ENCODE peak calls at places on chromosomes 16 and 17, in eight cellular contexts. One of them, this sample, is unnamed.

GRCh38 chr17:80794281-80795089 is 197.2 kb upstream of the CHMP6 start:
- DNase-seq in RWPE1: no peak
- DNase-seq in endothelial cell: no peak
- DNase-seq in progenitor cell of endocrine pancreas: no peak
- DNase-seq in HFF-Myc: no peak
- DNase-seq in heart right ventricle: no peak
- DNase-seq in CD4-positive, alpha-beta T cell: no peak
- DNase-seq in foreskin fibroblast: no peak
- DNase-seq in this sample: no peak

GRCh38 chr17:62724398-62725146 is 83.5 kb downstream of the MARCHF10 start:
- DNase-seq in endothelial cell: no peak
- DNase-seq in RWPE1: peak; percentile 81
- DNase-seq in foreskin fibroblast: peak; percentile 38
- DNase-seq in HFF-Myc: no peak
- DNase-seq in progenitor cell of endocrine pancreas: no peak
- DNase-seq in CD4-positive, alpha-beta T cell: peak; percentile 48
- DNase-seq in heart right ventricle: no peak
- DNase-seq in this sample: no peak

GRCh38 chr16:67425046-67425445 is 5.9 kb upstream of the HSD11B2 start:
- DNase-seq in endothelial cell: no peak
- DNase-seq in CD4-positive, alpha-beta T cell: no peak
- DNase-seq in RWPE1: no peak
- DNase-seq in heart right ventricle: no peak
- DNase-seq in foreskin fibroblast: no peak
- DNase-seq in HFF-Myc: no peak
- DNase-seq in progenitor cell of endocrine pancreas: no peak
- DNase-seq in this sample: no peak

GRCh38 chr17:32722733-32723132 is 154.2 kb downstream of the MYO1D start:
- DNase-seq in foreskin fibroblast: no peak
- DNase-seq in endothelial cell: no peak
- DNase-seq in HFF-Myc: no peak
- DNase-seq in CD4-positive, alpha-beta T cell: no peak
- DNase-seq in progenitor cell of endocrine pancreas: no peak
- DNase-seq in heart right ventricle: no peak
- DNase-seq in RWPE1: no peak
- DNase-seq in this sample: no peak

GRCh38 chr16:58198022-58198683 is at the start of gene CSNK2A2:
- DNase-seq in endothelial cell: peak; percentile 74
- DNase-seq in heart right ventricle: peak; percentile 77
- DNase-seq in HFF-Myc: peak; percentile 6
- DNase-seq in RWPE1: peak; percentile 84
- DNase-seq in progenitor cell of endocrine pancreas: peak; percentile 61
- DNase-seq in CD4-positive, alpha-beta T cell: peak; percentile 48
- DNase-seq in foreskin fibroblast: peak; percentile 87
- DNase-seq in this sample: peak; percentile 56

GRCh38 chr17:42288985-42289862 is 926 bp downstream of the STAT5A start:
- DNase-seq in progenitor cell of endocrine pancreas: no peak
- DNase-seq in HFF-Myc: no peak
- DNase-seq in foreskin fibroblast: no peak
- DNase-seq in CD4-positive, alpha-beta T cell: no peak
- DNase-seq in heart right ventricle: peak; percentile 43
- DNase-seq in endothelial cell: no peak
- DNase-seq in RWPE1: no peak
- DNase-seq in this sample: no peak

GRCh38 chr17:81904600-81905423 is 2.8 kb downstream of the NPB start:
- DNase-seq in endothelial cell: no peak
- DNase-seq in progenitor cell of endocrine pancreas: peak; percentile 10
- DNase-seq in foreskin fibroblast: no peak
- DNase-seq in HFF-Myc: no peak
- DNase-seq in heart right ventricle: no peak
- DNase-seq in CD4-positive, alpha-beta T cell: no peak
- DNase-seq in RWPE1: no peak
- DNase-seq in this sample: no peak

GRCh38 chr16:85486256-85486915 is 126.7 kb upstream of the GSE1 start:
- DNase-seq in RWPE1: no peak
- DNase-seq in endothelial cell: no peak
- DNase-seq in heart right ventricle: no peak
- DNase-seq in CD4-positive, alpha-beta T cell: no peak
- DNase-seq in HFF-Myc: no peak
- DNase-seq in progenitor cell of endocrine pancreas: no peak
- DNase-seq in foreskin fibroblast: no peak
- DNase-seq in this sample: no peak

GRCh38 chr17:37368577-37368976 is 7.2 kb upstream of the C17orf78 start:
- DNase-seq in progenitor cell of endocrine pancreas: no peak
- DNase-seq in endothelial cell: no peak
- DNase-seq in foreskin fibroblast: peak; percentile 76
- DNase-seq in HFF-Myc: no peak
- DNase-seq in heart right ventricle: no peak
- DNase-seq in RWPE1: no peak
- DNase-seq in CD4-positive, alpha-beta T cell: no peak
- DNase-seq in this sample: no peak

GRCh38 chr16:17476414-17477259 is 5.9 kb upstream of the XYLT1 start:
- DNase-seq in heart right ventricle: no peak
- DNase-seq in foreskin fibroblast: peak; percentile 81
- DNase-seq in endothelial cell: peak; percentile 62
- DNase-seq in progenitor cell of endocrine pancreas: peak; percentile 34
- DNase-seq in CD4-positive, alpha-beta T cell: peak; percentile 33
- DNase-seq in HFF-Myc: peak; percentile 47
- DNase-seq in RWPE1: peak; percentile 77
- DNase-seq in this sample: no peak

DNA sequence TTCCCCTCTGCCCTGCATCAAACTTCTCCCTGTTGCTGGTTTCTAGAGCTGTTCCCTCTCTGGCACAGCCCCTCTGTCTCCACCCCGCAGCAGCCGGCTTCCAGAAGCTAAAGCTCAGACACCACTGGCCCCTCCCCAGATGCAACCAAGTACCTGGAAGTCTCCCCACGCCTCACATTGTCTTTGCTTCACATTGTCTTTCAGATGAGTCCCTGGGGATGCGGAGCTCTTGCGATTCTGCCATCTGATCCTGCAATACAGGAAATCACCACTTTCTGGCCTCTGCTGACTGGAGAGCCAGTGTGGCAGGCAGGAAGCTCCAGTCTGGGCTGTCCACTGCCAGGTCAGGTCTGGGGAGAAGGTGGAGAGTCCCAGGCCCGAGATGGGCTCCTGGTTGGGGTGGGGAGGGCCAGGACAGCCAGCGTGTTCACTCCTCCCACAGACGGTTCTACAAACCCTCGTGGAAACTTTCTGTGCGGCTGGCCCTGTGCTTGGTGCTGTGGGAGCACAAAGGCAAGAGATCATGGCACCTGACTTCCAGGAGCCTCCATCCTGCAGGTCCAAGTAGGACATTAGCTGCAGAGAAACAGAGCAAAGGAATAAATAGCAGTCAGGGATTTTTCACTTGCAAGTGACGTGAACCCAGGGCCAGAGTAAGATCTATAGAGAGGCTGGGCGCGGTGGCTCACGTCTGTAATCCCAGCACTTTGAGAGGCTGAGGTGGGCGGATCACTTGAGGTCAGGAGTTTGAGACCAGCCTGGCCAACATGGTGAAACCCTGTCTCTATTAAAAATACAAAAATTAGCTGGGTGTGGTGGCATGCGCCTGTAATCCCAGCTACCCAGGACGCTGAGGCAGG is 47.9 kb upstream of the MAP3K14 start:
- DNase-seq in CD4-positive, alpha-beta T cell: no peak
- DNase-seq in foreskin fibroblast: no peak
- DNase-seq in endothelial cell: peak; percentile 32
- DNase-seq in heart right ventricle: peak; percentile 18
- DNase-seq in RWPE1: no peak
- DNase-seq in progenitor cell of endocrine pancreas: no peak
- DNase-seq in HFF-Myc: no peak
- DNase-seq in this sample: no peak
- TF ChIP-seq CTCF in CD4-positive, alpha-beta T cell: no peak
- TF ChIP-seq CTCF in foreskin fibroblast: no peak
- TF ChIP-seq CTCF in endothelial cell: no peak
- TF ChIP-seq CTCF in heart right ventricle: no peak
- TF ChIP-seq CTCF in RWPE1: no peak
- TF ChIP-seq CTCF in progenitor cell of endocrine pancreas: no peak
- TF ChIP-seq CTCF in HFF-Myc: no peak
- TF ChIP-seq CTCF in this sample: no peak

GRCh38 chr17:17213775-17214174 is 7.6 kb upstream of the PLD6 start:
- DNase-seq in heart right ventricle: no peak
- DNase-seq in progenitor cell of endocrine pancreas: no peak
- DNase-seq in RWPE1: no peak
- DNase-seq in foreskin fibroblast: no peak
- DNase-seq in CD4-positive, alpha-beta T cell: no peak
- DNase-seq in HFF-Myc: no peak
- DNase-seq in endothelial cell: no peak
- DNase-seq in this sample: no peak

GRCh38 chr17:17215575-17215974 is 9.4 kb upstream of the PLD6 start:
- DNase-seq in CD4-positive, alpha-beta T cell: no peak
- DNase-seq in RWPE1: no peak
- DNase-seq in progenitor cell of endocrine pancreas: no peak
- DNase-seq in endothelial cell: no peak
- DNase-seq in heart right ventricle: no peak
- DNase-seq in HFF-Myc: no peak
- DNase-seq in foreskin fibroblast: no peak
- DNase-seq in this sample: no peak

GRCh38 chr17:17216236-17216635 is 10.1 kb upstream of the PLD6 start:
- DNase-seq in foreskin fibroblast: no peak
- DNase-seq in progenitor cell of endocrine pancreas: no peak
- DNase-seq in endothelial cell: no peak
- DNase-seq in RWPE1: no peak
- DNase-seq in heart right ventricle: no peak
- DNase-seq in HFF-Myc: no peak
- DNase-seq in CD4-positive, alpha-beta T cell: no peak
- DNase-seq in this sample: no peak

GRCh38 chr17:17214646-17215436 is 8.7 kb upstream of the PLD6 start:
- DNase-seq in HFF-Myc: no peak
- DNase-seq in progenitor cell of endocrine pancreas: no peak
- DNase-seq in RWPE1: no peak
- DNase-seq in CD4-positive, alpha-beta T cell: no peak
- DNase-seq in heart right ventricle: no peak
- DNase-seq in endothelial cell: no peak
- DNase-seq in foreskin fibroblast: no peak
- DNase-seq in this sample: no peak

DNA sequence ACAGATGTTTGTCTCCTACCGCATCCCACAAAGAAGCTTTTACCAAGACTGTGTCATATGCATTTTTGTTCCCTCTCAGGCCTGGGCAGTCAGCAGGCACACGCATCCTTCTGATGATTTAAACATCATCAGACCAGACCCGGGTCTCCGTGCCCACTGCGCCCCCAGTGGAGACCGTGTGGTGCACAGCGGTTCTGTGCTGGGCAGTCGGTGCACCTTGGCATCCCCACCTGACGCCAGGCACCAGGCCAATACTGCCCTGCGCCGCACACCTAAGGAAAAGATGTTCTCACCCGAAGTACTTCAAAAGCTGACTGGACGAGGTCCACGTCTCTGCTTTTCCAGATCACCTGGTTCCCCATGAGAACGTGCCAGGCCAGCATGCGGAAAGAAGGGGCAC is 10.6 kb upstream of the PLD6 start:
- DNase-seq in endothelial cell: no peak
- DNase-seq in heart right ventricle: no peak
- DNase-seq in progenitor cell of endocrine pancreas: no peak
- DNase-seq in foreskin fibroblast: no peak
- DNase-seq in RWPE1: no peak
- DNase-seq in CD4-positive, alpha-beta T cell: no peak
- DNase-seq in HFF-Myc: no peak
- DNase-seq in this sample: no peak
- TF ChIP-seq CTCF in endothelial cell: no peak
- TF ChIP-seq CTCF in heart right ventricle: no peak
- TF ChIP-seq CTCF in progenitor cell of endocrine pancreas: no peak
- TF ChIP-seq CTCF in foreskin fibroblast: no peak
- TF ChIP-seq CTCF in RWPE1: no peak
- TF ChIP-seq CTCF in CD4-positive, alpha-beta T cell: no peak
- TF ChIP-seq CTCF in HFF-Myc: no peak
- TF ChIP-seq CTCF in this sample: no peak

GRCh38 chr17:48023408-48024148 is 14.0 kb downstream of the COPZ2 start:
- DNase-seq in heart right ventricle: peak; percentile 84
- DNase-seq in CD4-positive, alpha-beta T cell: no peak
- DNase-seq in RWPE1: peak; percentile 79
- DNase-seq in endothelial cell: peak; percentile 62
- DNase-seq in HFF-Myc: no peak
- DNase-seq in foreskin fibroblast: peak; percentile 92
- DNase-seq in progenitor cell of endocrine pancreas: peak; percentile 63
- DNase-seq in this sample: peak; percentile 47
- TF ChIP-seq CTCF in heart right ventricle: peak; percentile 29
- TF ChIP-seq CTCF in CD4-positive, alpha-beta T cell: peak; percentile 36
- TF ChIP-seq CTCF in RWPE1: peak; percentile 74
- TF ChIP-seq CTCF in endothelial cell: no peak
- TF ChIP-seq CTCF in HFF-Myc: no peak
- TF ChIP-seq CTCF in foreskin fibroblast: peak; percentile 4
- TF ChIP-seq CTCF in progenitor cell of endocrine pancreas: peak; percentile 26
- TF ChIP-seq CTCF in this sample: peak; percentile 24

GRCh38 chr17:4357030-4357635 is 9.3 kb downstream of the UBE2G1 start:
- DNase-seq in HFF-Myc: no peak
- DNase-seq in foreskin fibroblast: no peak
- DNase-seq in CD4-positive, alpha-beta T cell: no peak
- DNase-seq in RWPE1: no peak
- DNase-seq in heart right ventricle: no peak
- DNase-seq in endothelial cell: no peak
- DNase-seq in progenitor cell of endocrine pancreas: no peak
- DNase-seq in this sample: no peak
- TF ChIP-seq CTCF in HFF-Myc: no peak
- TF ChIP-seq CTCF in foreskin fibroblast: no peak
- TF ChIP-seq CTCF in CD4-positive, alpha-beta T cell: no peak
- TF ChIP-seq CTCF in RWPE1: no peak
- TF ChIP-seq CTCF in heart right ventricle: no peak
- TF ChIP-seq CTCF in endothelial cell: no peak
- TF ChIP-seq CTCF in progenitor cell of endocrine pancreas: no peak
- TF ChIP-seq CTCF in this sample: no peak

This sample was measured in mesothelial cell of epicardium.